ENCODE peak calls at places on chromosome 22, in five cellular contexts. B, O, H, M and A are unnamed samples.

GRCh38 chr22:24937114-24937513 is 9.4 kb downstream of the LHFPL7 start:
- DNase-seq in B (no peak), O (no peak), H (no peak), M (no peak), A (peak)

GRCh38 chr22:26590525-26590858 is 560 bp upstream of the TPST2 start:
- DNase-seq in B (no peak), O (no peak), H (no peak), M (no peak), A (peak)

GRCh38 chr22:19959587-19960490 is 18.2 kb upstream of the TXNRD2 start:
- DNase-seq in B (no peak), O (peak), H (no peak), M (no peak), A (no peak)

GRCh38 chr22:19959043-19959586 is 17.5 kb upstream of the TXNRD2 start:
- DNase-seq in B (no peak), O (peak), H (peak), M (no peak), A (peak)

GRCh38 chr22:19984201-19984753 is 32.3 kb downstream of the ARVCF start:
- DNase-seq in B (peak), O (peak), H (no peak), M (no peak), A (no peak)

GRCh38 chr22:17896552-17896951 is 122.3 kb upstream of the BID start:
- DNase-seq in B (peak), O (peak), H (no peak), M (no peak), A (no peak)

GRCh38 chr22:35539910-35540599 is 576 bp upstream of the RASD2 start:
- DNase-seq in B (peak), O (peak), H (no peak), M (no peak), A (no peak)

GRCh38 chr22:22005945-22006595 is 23.5 kb upstream of the TOP3B start:
- DNase-seq in B (no peak), O (no peak), H (no peak), M (no peak), A (no peak)

GRCh38 chr22:50305658-50306566 is 1.5 kb downstream of the PLXNB2 start:
- DNase-seq in B (peak), O (peak), H (no peak), M (peak), A (no peak)

GRCh38 chr22:28892175-28892731 is 8.9 kb downstream of the ZNRF3 start:
- DNase-seq in B (no peak), O (no peak), H (no peak), M (no peak), A (peak)

GRCh38 chr22:46442217-46442853 is 95.1 kb downstream of the CELSR1 start:
- DNase-seq in B (no peak), O (no peak), H (no peak), M (no peak), A (no peak)

GRCh38 chr22:45948081-45948648 is 28.8 kb downstream of the WNT7B start:
- DNase-seq in B (no peak), O (no peak), H (no peak), M (no peak), A (no peak)

GRCh38 chr22:19852177-19852781 is 2.4 kb downstream of the GNB1L start:
- DNase-seq in B (no peak), O (peak), H (no peak), M (no peak), A (no peak)

GRCh38 chr22:19891350-19892248 is 36.9 kb upstream of the GNB1L start:
- DNase-seq in B (no peak), O (peak), H (peak), M (no peak), A (peak)

GRCh38 chr22:41447435-41448188 is 1.0 kb upstream of the TOB2 start:
- DNase-seq in B (no peak), O (peak), H (no peak), M (no peak), A (peak)

GRCh38 chr22:28369849-28370248 is 309.8 kb downstream of the TTC28 start:
- DNase-seq in B (no peak), O (peak), H (no peak), M (no peak), A (no peak)

GRCh38 chr22:35783943-35784614 is 66.4 kb downstream of the APOL5 start:
- DNase-seq in B (peak), O (no peak), H (no peak), M (no peak), A (no peak)

GRCh38 chr22:25564320-25564978 is at the start of gene GRK3:
- DNase-seq in B (peak), O (peak), H (peak), M (no peak), A (no peak)

GRCh38 chr22:48635825-48636224 is 1191.8 kb downstream of the BRD1 start:
- DNase-seq in B (no peak), O (no peak), H (no peak), M (no peak), A (no peak)

GRCh38 chr22:28894320-28894719 is 10.9 kb downstream of the ZNRF3 start:
- DNase-seq in B (no peak), O (no peak), H (no peak), M (no peak), A (no peak)

GRCh38 chr22:21055880-21056319 is 10.2 kb downstream of the LRRC74B start:
- DNase-seq in B (no peak), O (peak), H (no peak), M (no peak), A (no peak)

GRCh38 chr22:31104869-31105268 is 2.5 kb downstream of the SELENOM start:
- DNase-seq in B (no peak), O (no peak), H (peak), M (no peak), A (no peak)

GRCh38 chr22:31107206-31108118 is at the start of gene SELENOM:
- DNase-seq in B (peak), O (peak), H (peak), M (peak), A (peak)

GRCh38 chr22:31105282-31105929 is 2.0 kb downstream of the SELENOM start:
- DNase-seq in B (no peak), O (no peak), H (no peak), M (no peak), A (no peak)

GRCh38 chr22:31106651-31107205 is 640 bp downstream of the SELENOM start:
- DNase-seq in B (no peak), O (no peak), H (no peak), M (no peak), A (no peak)

GRCh38 chr22:31106001-31106571 is 1.3 kb downstream of the SELENOM start:
- DNase-seq in B (no peak), O (no peak), H (no peak), M (no peak), A (no peak)
- H3K27ac ChIP-seq in B (peak), O (no peak), H (no peak), M (no peak), A (no peak)

GRCh38 chr22:44340271-44341239 is 27.8 kb upstream of the SHISAL1 start:
- DNase-seq in B (no peak), O (no peak), H (no peak), M (no peak), A (no peak)
- TF ChIP-seq HDAC2 in B (no peak), O (no peak), H (no peak), M (no peak), A (no peak)

DNA sequence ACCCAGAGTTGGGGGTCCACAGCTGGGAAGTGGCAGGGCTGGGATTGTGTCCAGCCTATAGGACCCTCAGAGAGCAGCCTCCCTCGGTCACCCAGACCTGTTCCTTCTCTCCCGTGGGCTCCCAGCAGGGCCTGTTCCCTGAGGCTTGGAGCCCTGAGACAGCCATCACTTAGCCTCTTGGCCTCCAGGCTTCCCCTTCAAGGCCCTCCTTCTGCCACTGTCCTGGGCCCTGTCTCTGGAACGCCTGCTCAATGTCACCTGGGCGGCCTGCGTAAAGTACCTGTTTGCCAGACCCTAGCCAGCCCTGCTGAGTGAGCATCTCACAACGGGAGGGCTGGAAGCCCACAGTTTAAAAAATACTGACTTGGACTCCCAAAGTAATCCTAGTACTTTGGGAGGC is 6.5 kb downstream of the MGAT3 start:
- DNase-seq in B (no peak), O (no peak), H (no peak), M (no peak), A (no peak)
- H3K27ac ChIP-seq in B (no peak), O (peak), H (no peak), M (peak), A (no peak)

DNA sequence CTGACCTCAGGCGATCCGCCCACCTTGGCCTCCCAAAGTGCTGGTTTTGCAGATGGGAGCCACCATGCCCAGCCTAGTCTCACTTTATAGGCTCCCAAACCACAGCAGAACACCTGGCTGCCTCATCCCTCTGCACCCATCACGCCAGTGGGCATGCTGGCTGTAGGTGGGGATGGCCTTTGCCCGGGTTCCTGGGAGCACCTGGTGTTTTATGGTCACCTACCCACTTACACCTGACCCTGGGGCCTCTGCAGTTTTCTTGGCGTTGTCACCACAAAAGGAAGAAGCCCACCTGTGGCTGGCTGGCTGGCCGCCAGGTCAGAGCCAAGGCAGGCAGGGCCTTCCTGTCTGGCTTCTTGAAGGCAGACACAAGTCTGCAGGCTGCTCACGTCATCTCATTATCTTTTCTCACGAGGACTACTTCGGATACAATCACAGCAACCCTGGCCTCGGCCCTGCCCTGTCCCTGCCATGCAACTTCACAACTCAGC is 8.2 kb downstream of the RRP7A start:
- DNase-seq in B (no peak), O (no peak), H (no peak), M (no peak), A (no peak)
- TF ChIP-seq HDAC2 in B (no peak), O (no peak), H (no peak), M (no peak), A (no peak)